ENCODE peak calls at places on chromosomes 4 and X, in eight cellular contexts. Z is lung, M is hepatocyte, D is left ventricle myocardium inferior, J is left lung, E is adrenal gland, L is PC-9, K is mesendoderm. B is an unnamed sample. For H3K4me1, the result is how much of the 10 kb centered on the place peaks cover.

GRCh38 chr4:12409507-12410190 is 981.0 kb upstream of the HS3ST1 start:
- DNase-seq in L (no peak), M (peak), D (no peak), J (no peak), Z (no peak), E (no peak), K (no peak), B (no peak)

GRCh38 chrX:133749951-133750350 is 235.4 kb downstream of the GPC3 start:
- DNase-seq in J (no peak), L (no peak), K (no peak), M (no peak), D (no peak), E (no peak), Z (no peak), B (no peak)

GRCh38 chrX:37441377-37441776 is 92.2 kb downstream of the PRRG1 start:
- DNase-seq in Z (no peak), L (no peak), J (no peak), D (no peak), E (no peak), M (no peak), K (no peak), B (no peak)

GRCh38 chrX:52138830-52139544 is 45.7 kb upstream of the MAGED4 start:
- DNase-seq in E (no peak), Z (no peak), D (no peak), J (no peak), K (no peak), M (no peak), L (no peak), B (no peak)

GRCh38 chrX:64398088-64398487 is 2.8 kb upstream of the MTMR8 start:
- DNase-seq in D (no peak), Z (no peak), K (no peak), L (no peak), M (no peak), J (no peak), E (no peak), B (no peak)

GRCh38 chr4:86816463-86817107 is 32.6 kb downstream of the SLC10A6 start:
- DNase-seq in D (peak), L (no peak), E (no peak), K (no peak), J (no peak), Z (no peak), M (peak), B (no peak)

GRCh38 chrX:4397471-4397870 is 684.0 kb upstream of the PRKX start:
- DNase-seq in J (no peak), D (no peak), E (no peak), M (no peak), L (no peak), Z (no peak), K (no peak), B (no peak)

GRCh38 chrX:106894978-106895452 is 8.1 kb downstream of the RIPPLY1 start:
- DNase-seq in L (peak), J (no peak), E (peak), K (peak), D (no peak), M (peak), Z (no peak), B (no peak)

GRCh38 chr4:37968747-37969146 is 8.5 kb downstream of the PTTG2 start:
- DNase-seq in K (no peak), Z (no peak), L (no peak), E (no peak), M (no peak), D (no peak), J (no peak), B (no peak)

GRCh38 chrX:39249999-39250398 is 448.7 kb downstream of the MID1IP1 start:
- DNase-seq in K (no peak), D (no peak), E (no peak), L (no peak), Z (no peak), M (no peak), J (no peak), B (no peak)

GRCh38 chr4:161186750-161187149 is 977.0 kb downstream of the FSTL5 start:
- DNase-seq in J (no peak), M (no peak), K (no peak), E (no peak), D (no peak), L (no peak), Z (no peak), B (no peak)
- H3K27ac ChIP-seq in J (no peak), M (no peak), K (no peak), E (no peak), D (no peak), L (no peak), Z (no peak), B (no peak)

GRCh38 chr4:88761861-88762523 is 64.4 kb upstream of the NAP1L5 start:
- DNase-seq in D (no peak), E (no peak), K (no peak), L (no peak), M (no peak), Z (no peak), J (no peak), B (no peak)
- H3K4me1 ChIP-seq in D (under half), E (under half), K (under half), L (under half), M (under half), Z (under half), J (under half), B (under half)

DNA sequence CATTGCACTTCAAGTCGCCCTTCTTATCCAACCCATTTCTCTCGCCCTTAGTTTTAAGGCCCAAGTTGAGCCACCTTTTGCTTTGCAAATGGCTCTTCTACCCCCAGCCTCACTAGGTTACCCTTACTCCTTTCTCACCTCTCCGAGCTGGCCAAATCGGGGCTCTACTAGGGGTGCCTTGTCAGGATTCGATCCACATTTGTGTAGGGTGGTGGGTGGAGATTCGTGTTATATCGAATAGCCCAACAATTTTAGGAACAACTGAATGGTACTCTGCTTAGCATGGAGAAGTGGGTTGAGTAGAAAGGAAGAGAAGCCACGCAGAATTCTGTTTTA is 3.5 kb downstream of the SLIT2 start:
- DNase-seq in K (no peak), J (no peak), L (no peak), M (no peak), Z (no peak), E (no peak), D (no peak), B (no peak)
- H3K4me3 ChIP-seq in K (peak), J (peak), L (no peak), M (peak), Z (peak), E (peak), D (peak), B (no peak)

GRCh38 chr4:51836531-51836930 is 6.4 kb upstream of the DCUN1D4 start:
- DNase-seq in E (no peak), K (peak), J (no peak), L (no peak), M (no peak), Z (no peak), D (no peak), B (no peak)
- H3K27ac ChIP-seq in E (no peak), K (no peak), J (no peak), L (no peak), M (no peak), Z (no peak), D (no peak), B (no peak)

GRCh38 chrX:74272230-74272629 is 31.8 kb upstream of the ZCCHC13 start:
- DNase-seq in J (no peak), K (no peak), M (no peak), L (no peak), E (no peak), Z (no peak), D (no peak), B (no peak)
- H3K4me1 ChIP-seq in J (under half), K (under half), M (under half), L (under half), E (under half), Z (under half), D (under half), B (under half)

DNA sequence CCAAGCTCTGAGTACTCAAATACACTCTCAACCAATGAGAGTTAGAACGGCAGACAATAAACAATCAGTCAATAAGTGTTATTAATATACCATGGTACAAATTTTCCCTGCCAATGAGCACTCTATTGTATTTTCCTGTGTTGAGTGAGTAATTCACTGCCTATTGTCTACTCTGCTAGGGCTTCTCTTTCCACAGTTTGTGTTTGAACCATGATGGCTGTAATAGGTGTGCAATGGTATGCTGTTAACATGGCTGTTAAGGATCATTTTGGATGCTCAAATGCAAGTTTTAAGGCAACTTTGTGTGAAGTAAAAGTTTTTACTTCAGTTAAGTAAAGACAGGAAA is 41.2 kb downstream of the RPS6KA3 start:
- DNase-seq in K (no peak), J (no peak), Z (no peak), E (no peak), M (no peak), L (no peak), D (no peak), B (no peak)
- H3K4me3 ChIP-seq in K (no peak), J (no peak), Z (no peak), E (no peak), M (no peak), L (no peak), D (no peak), B (no peak)

DNA sequence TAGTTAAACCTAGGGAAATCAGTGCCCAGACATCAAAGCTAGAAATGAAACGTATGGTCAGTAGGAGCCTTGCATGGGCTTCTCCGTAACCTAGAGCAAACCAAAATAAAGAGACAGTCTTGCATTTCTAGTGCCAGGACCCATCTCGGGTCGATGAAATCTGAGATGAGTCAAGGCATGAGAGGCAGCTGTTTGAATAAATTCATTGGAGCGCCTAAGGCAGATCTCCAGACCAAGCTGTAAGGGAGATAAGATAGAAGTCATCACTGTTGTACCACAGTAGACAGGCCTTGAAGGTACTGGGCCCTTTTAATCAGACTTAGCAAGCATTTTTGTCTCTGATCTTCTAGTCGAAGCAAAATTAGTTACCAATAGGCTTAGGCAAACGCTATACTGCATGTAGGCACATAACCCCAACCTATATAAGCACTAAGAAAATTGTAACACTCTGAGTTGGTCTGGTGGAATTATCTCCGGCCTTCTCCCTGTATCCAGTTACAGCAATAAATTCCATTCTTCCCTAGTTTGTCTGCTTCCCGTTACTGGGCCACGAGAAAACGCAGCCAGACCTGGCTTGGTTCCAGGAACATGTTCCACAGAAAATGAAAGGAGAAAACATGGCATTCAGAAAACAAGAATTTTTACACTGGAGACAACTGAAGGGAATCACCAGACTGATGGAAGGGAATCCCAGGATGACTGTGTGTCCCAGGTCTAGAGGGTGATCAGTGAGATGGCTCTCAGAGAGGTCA is 21.1 kb upstream of the PAPSS1 start:
- DNase-seq in J (no peak), K (no peak), D (peak), M (peak), L (no peak), E (peak), Z (no peak), B (peak)
- H3K27ac ChIP-seq in J (peak), K (no peak), D (peak), M (peak), L (no peak), E (peak), Z (no peak), B (peak)

GRCh38 chr4:47071863-47072441 is 40.6 kb downstream of the GABRB1 start:
- DNase-seq in L (no peak), E (no peak), K (no peak), D (no peak), J (no peak), Z (no peak), M (no peak), B (no peak)

GRCh38 chr4:47074836-47075235 is 43.5 kb downstream of the GABRB1 start:
- DNase-seq in Z (no peak), D (no peak), L (no peak), E (no peak), J (no peak), M (no peak), K (no peak), B (no peak)

GRCh38 chr4:47075241-47075640 is 43.9 kb downstream of the GABRB1 start:
- DNase-seq in M (no peak), K (no peak), J (no peak), E (no peak), D (no peak), Z (no peak), L (no peak), B (no peak)

DNA sequence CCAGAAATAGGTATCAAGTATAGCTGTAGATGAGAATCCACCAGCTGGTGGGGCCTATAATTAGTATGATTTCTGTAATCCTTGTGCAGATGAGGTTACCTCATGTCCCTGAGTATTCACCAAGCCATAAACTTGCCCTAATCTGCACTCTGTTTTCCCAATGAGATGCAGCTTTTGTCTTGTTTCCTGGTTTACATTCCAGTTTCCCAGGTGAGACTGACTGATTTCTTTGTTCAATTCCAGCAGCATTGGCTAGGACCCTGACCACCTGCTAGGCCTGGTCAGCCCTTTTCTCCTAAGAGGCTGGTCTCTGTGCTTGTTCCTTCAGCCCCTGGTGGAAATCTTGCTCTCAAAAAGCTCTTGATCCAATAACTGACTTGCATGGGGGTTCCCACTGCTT is 44.6 kb downstream of the GABRB1 start:
- DNase-seq in D (no peak), M (no peak), K (no peak), J (no peak), L (no peak), E (no peak), Z (no peak), B (no peak)
- H3K4me1 ChIP-seq in D (under half), M (under half), K (under half), J (under half), L (under half), E (under half), Z (under half), B (under half)

DNA sequence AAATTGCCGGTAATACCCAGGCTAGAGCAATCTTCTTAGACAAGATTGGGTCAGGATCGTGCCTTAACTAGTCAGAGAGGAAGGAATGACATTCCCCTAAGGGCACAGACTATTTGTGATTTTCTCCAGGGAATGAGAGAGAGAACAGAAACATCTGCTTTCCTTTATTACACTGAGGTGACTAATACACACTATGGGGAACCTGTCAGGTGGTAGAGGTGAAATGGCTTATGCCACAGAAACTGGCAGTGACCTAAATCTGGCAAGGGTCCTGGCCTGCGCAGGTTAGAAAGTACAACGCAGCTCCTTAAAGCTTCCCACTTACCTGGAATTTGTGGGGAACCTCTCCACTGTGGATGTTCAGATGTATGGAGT is 16.6 kb upstream of the HPGD start:
- DNase-seq in Z (no peak), K (no peak), J (no peak), L (no peak), M (no peak), E (no peak), D (no peak), B (no peak)
- H3K4me3 ChIP-seq in Z (no peak), K (no peak), J (no peak), L (no peak), M (no peak), E (no peak), D (no peak), B (no peak)